ENCODE peak calls at places on chromosomes 13 and 19, in seven cellular contexts. H is foreskin fibroblast, P is cardiac muscle cell, O is spleen, M is sigmoid colon, B is left ventricle myocardium inferior, A is HFFc6. G is an unnamed sample.

GRCh38 chr19:34962281-34962944 is 1.6 kb downstream of the ZNF792 start:
- DNase-seq in H (no peak), P (no peak), O (no peak), M (no peak), B (no peak), A (no peak), G (no peak)

GRCh38 chr13:107743983-107744382 is 471.4 kb downstream of the LIG4 start:
- DNase-seq in H (peak; percentile 1), P (no peak), O (no peak), M (no peak), B (no peak), A (no peak), G (no peak)

GRCh38 chr19:54352041-54352440 is 12.7 kb downstream of the LAIR1 start:
- DNase-seq in H (no peak), P (no peak), O (peak; percentile 82), M (no peak), B (no peak), A (no peak), G (no peak)

GRCh38 chr13:106649495-106649894 is 81.6 kb upstream of the ARGLU1 start:
- DNase-seq in H (no peak), P (no peak), O (no peak), M (no peak), B (no peak), A (no peak), G (no peak)

GRCh38 chr13:75738841-75739240 is 102.7 kb downstream of the LMO7 start:
- DNase-seq in H (no peak), P (no peak), O (no peak), M (no peak), B (no peak), A (no peak), G (no peak)

GRCh38 chr13:95704510-95704909 is 27.6 kb downstream of the DNAJC3 start:
- DNase-seq in H (no peak), P (no peak), O (no peak), M (no peak), B (no peak), A (no peak), G (no peak)

GRCh38 chr13:95237310-95237870 is 63.9 kb downstream of the ABCC4 start:
- DNase-seq in H (no peak), P (no peak), O (no peak), M (no peak), B (no peak), A (no peak), G (no peak)

GRCh38 chr19:11024259-11024658 is 63.4 kb downstream of the SMARCA4 start:
- DNase-seq in H (no peak), P (no peak), O (no peak), M (no peak), B (no peak), A (no peak), G (no peak)

GRCh38 chr19:6417713-6418561 is 6.7 kb downstream of the KHSRP start:
- DNase-seq in H (no peak), P (no peak), O (no peak), M (peak; percentile 68), B (no peak), A (no peak), G (no peak)

GRCh38 chr19:17553256-17553655 is 2.2 kb upstream of the COLGALT1 start:
- DNase-seq in H (peak; percentile 91), P (no peak), O (no peak), M (peak; percentile 90), B (peak; percentile 73), A (peak; percentile 82), G (no peak)

GRCh38 chr13:66468656-66469055 is 761.5 kb downstream of the PCDH9 start:
- DNase-seq in H (no peak), P (no peak), O (no peak), M (no peak), B (no peak), A (no peak), G (no peak)

GRCh38 chr19:51327066-51327985 is 14.6 kb downstream of the VSIG10L start:
- DNase-seq in H (peak; percentile 28), P (peak; percentile 24), O (peak; percentile 71), M (no peak), B (peak; percentile 31), A (no peak), G (no peak)

GRCh38 chr19:54923276-54923675 is 17.3 kb downstream of the NCR1 start:
- DNase-seq in H (no peak), P (no peak), O (no peak), M (no peak), B (no peak), A (no peak), G (no peak)

GRCh38 chr19:10268077-10268476 is 2.8 kb upstream of the ICAM1 start:
- DNase-seq in H (no peak), P (no peak), O (no peak), M (no peak), B (no peak), A (no peak), G (no peak)

GRCh38 chr13:26328326-26328725 is 74.4 kb downstream of the CDK8 start:
- DNase-seq in H (no peak), P (no peak), O (no peak), M (no peak), B (no peak), A (no peak), G (no peak)

GRCh38 chr13:95067303-95067702 is 233.9 kb downstream of the ABCC4 start:
- DNase-seq in H (no peak), P (no peak), O (no peak), M (no peak), B (no peak), A (peak; percentile 24), G (no peak)

GRCh38 chr19:29624489-29625210 is 18.6 kb downstream of the POP4 start:
- DNase-seq in H (no peak), P (no peak), O (peak; percentile 34), M (no peak), B (no peak), A (no peak), G (no peak)

GRCh38 chr19:5491565-5491964 is 36.3 kb downstream of the ZNRF4 start:
- DNase-seq in H (no peak), P (no peak), O (no peak), M (no peak), B (no peak), A (no peak), G (no peak)

GRCh38 chr19:46963093-46963734 is 56.4 kb upstream of the NPAS1 start:
- DNase-seq in H (peak; percentile 91), P (no peak), O (no peak), M (no peak), B (no peak), A (peak; percentile 95), G (no peak)

GRCh38 chr19:21498651-21499050 is 6.8 kb upstream of the ZNF429 start:
- DNase-seq in H (no peak), P (no peak), O (no peak), M (no peak), B (no peak), A (no peak), G (no peak)

GRCh38 chr13:41411536-41411935 is 45.8 kb upstream of the RGCC start:
- DNase-seq in H (peak; percentile 62), P (no peak), O (peak; percentile 54), M (no peak), B (no peak), A (peak; percentile 52), G (no peak)

GRCh38 chr19:48989701-48990291 is 3.3 kb downstream of the GYS1 start:
- DNase-seq in H (no peak), P (no peak), O (no peak), M (no peak), B (peak; percentile 51), A (no peak), G (no peak)

GRCh38 chr13:111915104-111915551 is 151.8 kb upstream of the SOX1 start:
- DNase-seq in H (no peak), P (no peak), O (peak; percentile 61), M (peak; percentile 53), B (no peak), A (no peak), G (no peak)

GRCh38 chr19:40594657-40595077 is 6.5 kb upstream of the LTBP4 start:
- DNase-seq in H (peak; percentile 51), P (no peak), O (no peak), M (no peak), B (no peak), A (peak; percentile 47), G (no peak)
- TF ChIP-seq CTCF in H (no peak), P (peak; percentile 12), O (no peak), M (no peak), B (no peak), A (no peak), G (no peak)

DNA sequence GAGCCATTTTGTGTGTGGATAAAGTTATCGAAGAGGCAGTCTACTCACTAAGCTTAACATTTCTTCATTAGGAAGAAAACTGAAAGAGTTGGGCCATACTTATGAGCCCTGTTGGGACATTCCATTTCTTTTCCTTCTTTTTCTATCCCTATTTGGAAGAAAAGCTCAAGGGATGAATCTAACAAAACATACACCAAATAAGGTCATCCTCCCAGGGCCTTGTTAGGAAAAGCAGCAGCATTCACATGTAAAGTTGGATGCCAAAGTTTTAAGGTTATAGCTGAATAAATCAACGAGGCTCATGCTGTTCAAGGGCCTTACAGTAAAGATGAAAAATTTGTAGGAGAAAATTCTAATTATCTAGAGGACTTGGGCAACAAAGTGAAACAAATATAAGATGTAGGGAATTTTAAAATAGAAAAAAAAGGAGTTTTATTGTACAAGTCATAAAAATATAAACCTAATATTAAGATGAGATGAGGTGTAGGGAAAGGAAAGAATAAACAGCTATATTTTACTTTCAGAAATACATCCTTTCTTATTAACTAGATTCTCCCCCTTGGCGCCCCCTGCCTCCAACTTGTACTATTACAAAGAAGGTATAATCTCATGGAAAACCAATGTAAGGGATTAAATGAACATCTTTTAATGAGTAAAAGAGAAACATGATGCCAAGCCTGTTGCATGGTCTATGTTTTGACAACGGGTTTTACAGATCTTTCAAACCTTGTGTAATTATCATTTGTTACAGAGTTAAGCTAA is 160.4 kb downstream of the PCDH20 start:
- DNase-seq in H (no peak), P (peak; percentile 30), O (no peak), M (no peak), B (no peak), A (no peak), G (no peak)
- TF ChIP-seq CTCF in H (no peak), P (peak; percentile 32), O (no peak), M (no peak), B (peak; percentile 16), A (no peak), G (peak; percentile 67)

GRCh38 chr13:21338156-21338555 is 120.9 kb downstream of the ZDHHC20 start:
- DNase-seq in H (no peak), P (no peak), O (no peak), M (no peak), B (no peak), A (no peak), G (no peak)
- TF ChIP-seq CTCF in H (no peak), P (no peak), O (no peak), M (no peak), B (no peak), A (peak; percentile 30), G (peak; percentile 34)

DNA sequence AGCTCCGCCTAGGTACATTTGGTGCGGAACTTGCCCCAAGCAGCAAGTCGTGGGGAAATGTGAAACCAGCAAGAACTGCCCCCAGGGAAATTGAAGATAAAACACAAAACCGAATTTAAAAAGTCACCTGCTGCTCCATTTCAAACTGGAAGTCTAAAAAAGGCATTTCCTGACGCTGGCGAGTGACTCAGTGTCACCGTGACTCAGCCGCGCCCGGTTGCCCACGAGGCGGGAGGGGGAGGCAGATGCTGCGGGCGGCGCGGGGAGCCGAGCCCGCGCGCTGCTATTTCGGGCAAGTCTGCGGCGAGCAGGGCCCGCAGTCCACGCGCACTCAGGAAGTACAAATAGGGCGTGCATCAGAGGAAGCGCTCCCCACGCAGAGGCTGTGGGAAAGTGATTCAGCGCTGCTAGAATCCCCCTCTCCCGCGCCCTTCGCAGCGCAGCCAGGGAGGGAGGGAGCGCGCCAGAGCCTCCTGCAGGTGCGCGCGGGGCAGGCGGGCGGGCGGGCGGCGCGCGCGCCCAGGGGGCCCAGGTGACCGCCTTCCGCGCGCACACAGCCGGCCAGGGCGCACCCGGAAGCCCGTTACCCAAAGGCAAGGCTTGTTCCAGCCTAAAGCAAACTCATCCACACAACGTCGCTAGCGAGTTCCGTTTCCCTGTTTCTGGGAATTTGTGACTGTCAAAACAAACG is 168.8 kb downstream of the COL4A1 start:
- DNase-seq in H (peak; percentile 71), P (peak; percentile 62), O (peak; percentile 90), M (peak; percentile 86), B (peak; percentile 61), A (peak; percentile 73), G (no peak)
- TF ChIP-seq CTCF in H (no peak), P (peak; percentile 4), O (no peak), M (no peak), B (peak; percentile 23), A (no peak), G (peak; percentile 37)